ENCODE peak calls at places on chromosomes 13 and 19, in six cellular contexts. G, F, Q, L, H and P are unnamed samples.

GRCh38 chr19:33293255-33294057 is 8.9 kb downstream of the CEBPA start:
- DNase-seq in G (no peak), F (no peak), Q (peak), L (no peak), H (peak), P (no peak)

GRCh38 chr19:30649934-30650614 is 277.9 kb downstream of the ZNF536 start:
- DNase-seq in G (peak), F (peak), Q (no peak), L (no peak), H (no peak), P (peak)

GRCh38 chr13:52001120-52001731 is 10.0 kb downstream of the ATP7B start:
- DNase-seq in G (peak), F (peak), Q (no peak), L (no peak), H (no peak), P (peak)

GRCh38 chr13:46119883-46120614 is 15.2 kb upstream of the CPB2 start:
- DNase-seq in G (peak), F (no peak), Q (no peak), L (no peak), H (no peak), P (no peak)

GRCh38 chr13:21071894-21072293 is 10.5 kb upstream of the LATS2 start:
- DNase-seq in G (no peak), F (no peak), Q (no peak), L (no peak), H (no peak), P (no peak)

GRCh38 chr13:53781941-53782340 is 753.3 kb downstream of the OLFM4 start:
- DNase-seq in G (no peak), F (no peak), Q (no peak), L (no peak), H (no peak), P (no peak)

GRCh38 chr19:5966215-5966614 is 11.7 kb downstream of the RANBP3 start:
- DNase-seq in G (no peak), F (no peak), Q (no peak), L (peak), H (no peak), P (no peak)

GRCh38 chr13:54241719-54242118 is 1213.1 kb downstream of the OLFM4 start:
- DNase-seq in G (no peak), F (no peak), Q (no peak), L (no peak), H (no peak), P (no peak)

GRCh38 chr13:37945651-37946575 is 76.3 kb upstream of the TRPC4 start:
- DNase-seq in G (no peak), F (no peak), Q (no peak), L (no peak), H (no peak), P (no peak)

GRCh38 chr13:19805765-19806164 is 23.0 kb upstream of the PSPC1 start:
- DNase-seq in G (no peak), F (no peak), Q (no peak), L (no peak), H (no peak), P (no peak)

GRCh38 chr19:42229855-42230331 is 9.8 kb downstream of the ZNF526 start:
- DNase-seq in G (no peak), F (no peak), Q (peak), L (no peak), H (no peak), P (no peak)

GRCh38 chr13:103497404-103497803 is 431.2 kb upstream of the SLC10A2 start:
- DNase-seq in G (no peak), F (no peak), Q (no peak), L (no peak), H (no peak), P (no peak)

GRCh38 chr13:112873851-112874750 is 94.9 kb upstream of the MCF2L start:
- DNase-seq in G (peak), F (peak), Q (peak), L (peak), H (peak), P (peak)

GRCh38 chr13:72953391-72953960 is 105.3 kb upstream of the KLF5 start:
- DNase-seq in G (no peak), F (no peak), Q (peak), L (no peak), H (no peak), P (no peak)

GRCh38 chr19:54345938-54346386 is 7.0 kb upstream of the LILRA4 start:
- DNase-seq in G (no peak), F (no peak), Q (no peak), L (no peak), H (no peak), P (no peak)

GRCh38 chr13:50613356-50613831 is 230.1 kb downstream of the DLEU7 start:
- DNase-seq in G (no peak), F (no peak), Q (no peak), L (peak), H (no peak), P (no peak)

GRCh38 chr19:32396046-32396652 is 9.4 kb upstream of the DPY19L3 start:
- DNase-seq in G (no peak), F (no peak), Q (no peak), L (no peak), H (no peak), P (no peak)

GRCh38 chr19:55287361-55288079 is 3.7 kb downstream of the BRSK1 start:
- DNase-seq in G (no peak), F (no peak), Q (no peak), L (no peak), H (no peak), P (no peak)

GRCh38 chr13:95494082-95494681 is 58.3 kb upstream of the CLDN10 start:
- DNase-seq in G (peak), F (peak), Q (no peak), L (no peak), H (no peak), P (peak)

GRCh38 chr19:16069813-16070365 is 6.4 kb upstream of the TPM4 start:
- DNase-seq in G (no peak), F (no peak), Q (peak), L (no peak), H (no peak), P (no peak)

GRCh38 chr19:39139305-39140194 is 14.0 kb downstream of the PAK4 start:
- DNase-seq in G (no peak), F (no peak), Q (peak), L (no peak), H (no peak), P (no peak)

GRCh38 chr19:47243776-47244547 is 12.4 kb upstream of the CCDC9 start:
- DNase-seq in G (peak), F (peak), Q (peak), L (peak), H (peak), P (peak)

GRCh38 chr19:41944336-41944735 is 14.8 kb downstream of the RABAC1 start:
- DNase-seq in G (no peak), F (no peak), Q (no peak), L (no peak), H (no peak), P (no peak)

GRCh38 chr19:18735324-18735723 is 51.8 kb downstream of the CRTC1 start:
- DNase-seq in G (no peak), F (no peak), Q (no peak), L (no peak), H (no peak), P (no peak)

GRCh38 chr19:18633321-18633720 is 3.5 kb upstream of the KLHL26 start:
- DNase-seq in G (no peak), F (no peak), Q (no peak), L (no peak), H (no peak), P (no peak)

GRCh38 chr19:13846533-13847032 is 30.4 kb upstream of the NANOS3 start:
- DNase-seq in G (peak), F (peak), Q (peak), L (peak), H (peak), P (peak)

GRCh38 chr19:12994701-12995595 is at the start of gene NFIX:
- DNase-seq in G (peak), F (peak), Q (peak), L (peak), H (peak), P (no peak)

GRCh38 chr13:42545842-42546241 is 28.1 kb upstream of the TNFSF11 start:
- DNase-seq in G (peak), F (no peak), Q (no peak), L (no peak), H (no peak), P (no peak)

GRCh38 chr13:113646376-113646775 is 11.6 kb downstream of the ATP4B start:
- DNase-seq in G (no peak), F (peak), Q (no peak), L (peak), H (no peak), P (no peak)

GRCh38 chr19:13042443-13043130 is 47.3 kb downstream of the NFIX start:
- DNase-seq in G (no peak), F (no peak), Q (no peak), L (no peak), H (no peak), P (no peak)

GRCh38 chr13:94128430-94128829 is 351.1 kb downstream of the DCT start:
- DNase-seq in G (no peak), F (no peak), Q (no peak), L (peak), H (peak), P (no peak)

GRCh38 chr13:40434516-40435397 is 231.7 kb downstream of the FOXO1 start:
- DNase-seq in G (no peak), F (peak), Q (no peak), L (no peak), H (no peak), P (no peak)

GRCh38 chr13:111610077-111610476 is 289.6 kb downstream of the TEX29 start:
- DNase-seq in G (no peak), F (no peak), Q (no peak), L (no peak), H (no peak), P (peak)

GRCh38 chr19:17105548-17105947 is 30.0 kb downstream of the MYO9B start:
- DNase-seq in G (no peak), F (no peak), Q (no peak), L (no peak), H (no peak), P (no peak)

GRCh38 chr13:46396341-46396740 is 9.3 kb upstream of the RUBCNL start:
- DNase-seq in G (no peak), F (no peak), Q (no peak), L (no peak), H (no peak), P (no peak)

GRCh38 chr19:53057904-53058579 is 13.5 kb downstream of the ERVV-2 start:
- DNase-seq in G (no peak), F (no peak), Q (no peak), L (peak), H (no peak), P (no peak)
- H3K4me3 ChIP-seq in G (peak), F (no peak), Q (no peak), L (peak), H (no peak), P (no peak)

GRCh38 chr19:48393559-48394330 is at the start of gene GRIN2D:
- DNase-seq in G (peak), F (no peak), Q (peak), L (no peak), H (no peak), P (no peak)
- H3K4me3 ChIP-seq in G (peak), F (no peak), Q (no peak), L (peak), H (no peak), P (peak)

GRCh38 chr19:11361771-11362731 is 6.8 kb downstream of the PLPPR2 start:
- DNase-seq in G (no peak), F (no peak), Q (peak), L (no peak), H (no peak), P (no peak)

GRCh38 chr19:11363881-11364280 is 8.6 kb downstream of the PLPPR2 start:
- DNase-seq in G (no peak), F (no peak), Q (no peak), L (no peak), H (no peak), P (no peak)

GRCh38 chr19:11359421-11359820 is 4.2 kb downstream of the PLPPR2 start:
- DNase-seq in G (no peak), F (no peak), Q (no peak), L (no peak), H (no peak), P (no peak)

GRCh38 chr19:11364296-11364904 is 9.2 kb downstream of the PLPPR2 start:
- DNase-seq in G (no peak), F (no peak), Q (peak), L (no peak), H (no peak), P (no peak)

GRCh38 chr19:11361037-11361770 is 6.0 kb downstream of the PLPPR2 start:
- DNase-seq in G (no peak), F (no peak), Q (peak), L (no peak), H (no peak), P (no peak)
- H3K4me3 ChIP-seq in G (no peak), F (no peak), Q (no peak), L (no peak), H (no peak), P (no peak)

DNA sequence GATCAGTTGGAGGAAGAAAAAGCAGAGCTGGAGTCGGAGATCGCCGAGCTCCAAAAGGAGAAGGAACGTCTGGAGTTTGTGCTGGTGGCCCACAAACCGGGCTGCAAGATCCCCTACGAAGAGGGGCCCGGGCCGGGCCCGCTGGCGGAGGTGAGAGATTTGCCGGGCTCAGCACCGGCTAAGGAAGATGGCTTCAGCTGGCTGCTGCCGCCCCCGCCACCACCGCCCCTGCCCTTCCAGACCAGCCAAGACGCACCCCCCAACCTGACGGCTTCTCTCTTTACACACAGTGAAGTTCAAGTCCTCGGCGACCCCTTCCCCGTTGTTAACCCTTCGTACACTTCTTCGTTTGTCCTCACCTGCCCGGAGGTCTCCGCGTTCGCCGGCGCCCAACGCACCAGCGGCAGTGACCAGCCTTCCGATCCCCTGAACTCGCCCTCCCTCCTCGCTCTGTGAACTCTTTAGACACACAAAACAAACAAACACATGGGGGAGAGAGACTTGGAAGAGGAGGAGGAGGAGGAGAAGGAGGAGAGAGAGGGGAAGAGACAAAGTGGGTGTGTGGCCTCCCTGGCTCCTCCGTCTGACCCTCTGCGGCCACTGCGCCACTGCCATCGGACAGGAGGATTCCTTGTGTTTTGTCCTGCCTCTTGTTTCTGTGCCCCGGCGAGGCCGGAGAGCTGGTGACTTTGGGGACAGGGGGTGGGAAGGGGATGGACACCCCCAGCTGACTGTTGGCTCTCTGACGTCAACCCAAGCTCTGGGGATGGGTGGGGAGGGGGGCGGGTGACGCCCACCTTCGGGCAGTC is 5.0 kb downstream of the FOSB start:
- DNase-seq in G (no peak), F (no peak), Q (no peak), L (no peak), H (no peak), P (no peak)
- H3K4me3 ChIP-seq in G (no peak), F (no peak), Q (no peak), L (peak), H (no peak), P (no peak)

GRCh38 chr13:43815204-43815603 is 28.4 kb upstream of the ENOX1 start:
- DNase-seq in G (peak), F (no peak), Q (no peak), L (peak), H (no peak), P (no peak)

DNA sequence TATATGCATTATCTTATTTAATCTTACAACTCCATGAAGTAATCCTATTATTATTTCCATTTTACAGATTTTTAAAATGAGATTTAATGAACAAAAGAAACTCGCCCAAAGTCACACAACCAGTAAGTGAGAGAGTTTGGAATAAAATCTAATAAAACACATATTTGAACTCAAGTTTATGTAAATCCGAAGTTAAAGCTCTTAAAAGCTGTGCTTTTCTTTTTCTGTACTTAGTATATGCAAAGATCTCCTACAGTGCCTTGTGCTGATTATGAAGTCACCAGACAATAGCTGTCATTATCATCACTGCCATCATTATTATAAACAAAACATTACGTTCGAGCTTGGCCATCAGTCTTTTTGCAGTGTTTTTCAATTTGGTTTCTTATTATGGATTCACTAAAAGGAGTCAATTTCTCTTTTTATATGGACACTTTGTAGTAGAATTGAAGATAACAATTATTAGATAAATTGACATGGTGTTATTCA is 29.7 kb upstream of the ENOX1 start:
- DNase-seq in G (no peak), F (no peak), Q (no peak), L (no peak), H (no peak), P (no peak)
- H3K4me3 ChIP-seq in G (no peak), F (no peak), Q (no peak), L (no peak), H (no peak), P (no peak)

GRCh38 chr19:49019242-49019932 is 2.5 kb upstream of the LHB start:
- DNase-seq in G (peak), F (peak), Q (peak), L (peak), H (peak), P (no peak)
- H3K4me3 ChIP-seq in G (peak), F (peak), Q (peak), L (peak), H (peak), P (no peak)

DNA sequence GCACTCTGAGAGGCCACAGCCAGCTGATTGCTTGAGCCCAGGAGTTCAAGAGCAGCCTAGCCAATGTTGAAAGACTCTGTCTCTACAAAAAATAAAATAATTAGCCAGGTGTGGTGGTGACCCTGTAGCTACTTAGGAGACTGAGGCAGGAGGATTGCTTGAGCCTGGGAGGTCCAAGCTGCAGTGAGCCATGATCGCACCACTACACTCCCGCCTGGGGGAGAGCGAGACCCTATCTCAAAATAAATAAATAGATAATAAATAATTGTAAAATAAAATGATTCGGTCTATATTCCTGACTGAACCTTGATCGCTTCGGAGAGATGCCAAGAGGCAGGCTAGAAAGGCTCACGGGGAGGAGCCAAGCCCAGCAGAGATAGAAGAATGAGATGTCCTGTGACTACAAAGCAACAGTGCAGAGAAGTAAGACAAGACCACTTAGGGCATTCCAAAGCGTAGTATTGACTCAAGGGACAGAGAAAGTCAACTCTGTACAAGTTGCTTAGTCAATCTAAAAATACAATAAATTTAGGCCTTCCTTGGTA is 12.8 kb downstream of the SHISA2 start:
- DNase-seq in G (no peak), F (no peak), Q (no peak), L (no peak), H (no peak), P (no peak)
- H3K4me3 ChIP-seq in G (no peak), F (no peak), Q (no peak), L (no peak), H (no peak), P (no peak)

GRCh38 chr19:38049105-38049649 is 142.2 kb downstream of the SIPA1L3 start:
- DNase-seq in G (no peak), F (peak), Q (peak), L (no peak), H (no peak), P (peak)
- H3K4me3 ChIP-seq in G (no peak), F (peak), Q (no peak), L (peak), H (no peak), P (peak)